ENCODE peak calls at places on chromosomes 11 and 22, in nine cellular contexts. P is ascending aorta, R is GM13977, K is lung, C is cardiac muscle cell, S is epithelial cell of esophagus, Q is tibial nerve, H is WTC11, F is uterus. W is an unnamed sample.

GRCh38 chr22:48157676-48158075 is 1395.2 kb downstream of the TBC1D22A start:
- DNase-seq in F (no peak), H (no peak), Q (no peak), C (no peak), K (no peak), R (no peak), P (peak), S (no peak), W (no peak)

GRCh38 chr11:83026229-83026628 is 45.5 kb downstream of the RAB30 start:
- DNase-seq in S (no peak), K (no peak), H (no peak), R (no peak), Q (no peak), P (no peak), F (no peak), C (no peak), W (no peak)

GRCh38 chr11:2443881-2444300 is 423 bp downstream of the TRPM5 start:
- DNase-seq in P (no peak), R (no peak), F (no peak), K (no peak), S (no peak), Q (no peak), C (no peak), H (no peak), W (peak)

GRCh38 chr22:20488946-20489345 is 6.6 kb downstream of the KLHL22 start:
- DNase-seq in S (no peak), F (no peak), R (no peak), K (no peak), Q (no peak), H (peak), P (no peak), C (no peak), W (no peak)

GRCh38 chr11:1384206-1384965 is 5.3 kb upstream of the BRSK2 start:
- DNase-seq in P (no peak), S (no peak), K (no peak), C (no peak), H (no peak), R (no peak), F (no peak), Q (no peak), W (no peak)

GRCh38 chr22:17164392-17165024 is 5.4 kb upstream of the HDHD5 start:
- DNase-seq in R (no peak), H (peak), Q (no peak), S (no peak), F (no peak), K (no peak), C (no peak), P (no peak), W (no peak)

GRCh38 chr11:14435717-14436116 is 63.9 kb downstream of the COPB1 start:
- DNase-seq in Q (no peak), C (no peak), F (no peak), K (no peak), P (no peak), S (no peak), H (no peak), R (no peak), W (no peak)

GRCh38 chr11:64490562-64491216 is 100.3 kb upstream of the SLC22A12 start:
- DNase-seq in S (no peak), H (no peak), K (no peak), R (no peak), P (no peak), Q (no peak), C (no peak), F (no peak), W (no peak)

GRCh38 chr22:27045103-27045940 is 387.9 kb downstream of the MIAT start:
- DNase-seq in Q (no peak), H (no peak), C (no peak), P (no peak), R (no peak), K (no peak), F (no peak), S (peak), W (no peak)

GRCh38 chr11:46471943-46472661 is 80.5 kb upstream of the CHRM4 start:
- DNase-seq in P (no peak), R (no peak), F (no peak), C (no peak), Q (no peak), K (no peak), H (no peak), S (no peak), W (no peak)

GRCh38 chr11:62792193-62792575 is 378 bp upstream of the TMEM223 start:
- DNase-seq in R (no peak), P (peak), C (peak), F (peak), S (no peak), Q (no peak), K (no peak), H (peak), W (no peak)
- TF ChIP-seq CTCF in R (no peak), P (no peak), C (no peak), F (no peak), S (no peak), Q (no peak), K (no peak), H (no peak), W (no peak)

DNA sequence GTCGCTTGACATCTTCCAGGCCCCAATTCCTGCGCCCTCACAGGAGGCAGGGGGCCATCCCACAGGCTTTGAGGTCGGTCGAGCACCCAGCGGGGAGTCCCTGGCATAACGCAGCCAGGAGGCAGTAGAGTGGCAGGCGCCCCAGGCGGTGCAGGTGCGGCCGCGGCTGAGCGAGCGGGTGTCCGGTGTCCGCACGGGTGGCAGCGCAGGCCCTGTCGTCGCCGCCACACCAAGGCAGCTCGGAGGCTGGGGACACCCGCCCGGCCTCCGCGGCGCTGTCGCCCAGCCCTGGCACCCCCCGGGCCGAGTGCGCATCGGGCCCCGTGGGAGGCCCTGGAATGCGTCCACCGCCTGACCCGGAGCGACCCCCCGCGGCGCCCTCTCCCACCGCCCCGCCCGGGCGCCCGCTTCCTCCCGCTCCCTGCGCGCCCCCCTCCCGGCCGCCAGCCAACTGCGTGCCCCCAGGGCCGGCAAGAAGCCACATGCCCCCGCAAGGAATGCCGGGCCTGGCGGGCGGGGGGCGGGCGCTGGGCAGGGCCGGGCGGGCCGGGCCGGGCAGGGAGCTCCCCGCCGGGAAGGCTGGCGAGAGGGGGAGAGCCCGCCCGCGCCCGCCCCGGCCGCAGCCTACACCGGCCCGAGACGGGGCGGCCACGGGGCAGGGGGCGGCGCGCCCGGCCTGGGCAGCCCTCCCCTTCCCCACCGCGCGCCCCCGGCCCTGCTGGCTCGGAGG is 33.9 kb downstream of the PRDM11 start:
- DNase-seq in C (peak), S (peak), K (peak), F (peak), Q (no peak), P (peak), H (peak), R (peak), W (peak)
- TF ChIP-seq CTCF in C (peak), S (peak), K (peak), F (peak), Q (peak), P (peak), H (no peak), R (no peak), W (no peak)

DNA sequence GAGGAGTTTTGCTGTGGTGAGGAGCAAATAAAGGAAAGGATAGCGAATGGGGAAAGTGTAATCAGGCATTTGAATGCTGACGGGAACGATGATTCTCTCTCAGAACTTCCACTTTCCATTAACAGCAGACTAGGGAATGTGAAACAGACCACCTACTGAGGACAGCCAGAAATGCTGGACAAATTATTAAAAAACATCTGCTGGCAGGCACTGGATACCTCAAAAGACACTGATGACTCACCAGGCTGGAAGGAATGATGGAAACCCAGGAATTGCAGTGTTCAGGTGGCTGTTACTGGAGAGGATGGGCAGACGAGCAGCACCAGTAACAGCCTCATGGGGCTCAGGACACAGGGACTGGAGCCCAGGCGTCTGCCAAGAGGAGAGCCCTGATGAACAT is 33.4 kb downstream of the PLA2G6 start:
- DNase-seq in H (no peak), F (no peak), S (peak), R (no peak), C (no peak), P (no peak), K (no peak), Q (no peak), W (no peak)
- TF ChIP-seq CTCF in H (no peak), F (no peak), S (no peak), R (no peak), C (no peak), P (no peak), K (no peak), Q (no peak), W (no peak)

DNA sequence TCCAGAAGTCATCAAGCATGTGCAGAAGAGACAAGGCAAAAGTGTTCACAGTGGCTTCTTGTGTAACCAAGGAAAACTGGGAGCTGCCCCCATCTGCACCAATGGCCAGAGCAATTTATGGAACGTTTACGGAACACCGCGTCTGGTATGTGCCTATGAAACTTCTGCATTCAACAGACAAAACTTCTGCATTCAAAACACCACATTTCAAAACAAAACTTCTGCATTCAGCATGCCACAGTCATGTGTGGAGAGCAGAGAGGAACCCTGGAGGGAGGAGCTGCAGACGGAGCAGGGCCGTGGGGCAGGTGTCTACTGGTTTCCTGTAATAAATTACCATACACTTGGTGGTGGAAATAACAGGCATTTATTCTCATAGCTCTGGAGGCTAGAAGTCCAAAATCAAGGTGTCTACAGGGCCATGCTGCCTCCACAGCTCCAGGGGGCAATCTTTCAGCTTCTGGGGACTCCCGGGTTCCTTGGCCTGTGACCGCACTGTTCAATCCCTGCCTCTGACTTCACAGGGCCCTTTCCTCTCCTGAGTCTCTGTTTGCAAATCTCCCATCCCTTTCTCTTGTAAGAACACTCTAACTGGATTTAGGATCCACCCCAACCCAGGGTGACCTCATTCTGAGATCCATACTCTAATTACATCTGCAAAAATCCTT is 32.2 kb downstream of the RPL3 start:
- DNase-seq in F (no peak), P (no peak), C (no peak), S (no peak), Q (no peak), H (no peak), K (no peak), R (peak), W (no peak)
- TF ChIP-seq CTCF in F (no peak), P (no peak), C (no peak), S (no peak), Q (no peak), H (no peak), K (no peak), R (peak), W (no peak)

GRCh38 chr22:39529487-39529851 is 3.1 kb downstream of the RPS19BP1 start:
- DNase-seq in S (no peak), Q (no peak), H (no peak), F (no peak), P (no peak), C (no peak), R (no peak), K (no peak), W (no peak)

GRCh38 chr22:39530136-39530535 is 2.4 kb downstream of the RPS19BP1 start:
- DNase-seq in Q (no peak), H (no peak), F (no peak), S (no peak), P (no peak), R (no peak), C (no peak), K (no peak), W (no peak)

GRCh38 chr22:39532215-39533071 is at the start of gene RPS19BP1:
- DNase-seq in Q (peak), R (peak), S (peak), K (peak), P (peak), H (peak), F (peak), C (peak), W (peak)

GRCh38 chr22:39528681-39529486 is 3.7 kb downstream of the RPS19BP1 start:
- DNase-seq in H (peak), C (peak), S (peak), K (peak), F (peak), P (peak), Q (peak), R (peak), W (peak)

GRCh38 chr22:39530692-39531331 is 1.7 kb downstream of the RPS19BP1 start:
- DNase-seq in R (no peak), C (peak), K (no peak), P (no peak), H (no peak), F (no peak), S (peak), Q (no peak), W (no peak)
- TF ChIP-seq CTCF in R (no peak), C (peak), K (no peak), P (peak), H (no peak), F (no peak), S (peak), Q (no peak), W (peak)

GRCh38 chr11:79160786-79161403 is 279.9 kb downstream of the TENM4 start:
- DNase-seq in C (peak), F (no peak), Q (no peak), K (no peak), H (no peak), P (no peak), R (no peak), S (peak), W (no peak)
- TF ChIP-seq CTCF in C (peak), F (no peak), Q (no peak), K (no peak), H (peak), P (no peak), R (peak), S (peak), W (no peak)

GRCh38 chr11:119055901-119056300 is 1.1 kb downstream of the HYOU1 start:
- DNase-seq in K (no peak), P (no peak), S (peak), R (no peak), Q (no peak), H (no peak), C (no peak), F (no peak), W (no peak)
- TF ChIP-seq CTCF in K (no peak), P (no peak), S (no peak), R (no peak), Q (no peak), H (no peak), C (no peak), F (no peak), W (no peak)

GRCh38 chr11:131886201-131886600 is 515.8 kb downstream of the NTM start:
- DNase-seq in H (no peak), F (no peak), S (peak), C (no peak), K (no peak), Q (no peak), R (no peak), P (no peak), W (no peak)

GRCh38 chr11:131893103-131893502 is 522.7 kb downstream of the NTM start:
- DNase-seq in R (peak), K (no peak), H (no peak), P (no peak), Q (no peak), S (no peak), F (no peak), C (no peak), W (no peak)

GRCh38 chr11:131889146-131889577 is 518.7 kb downstream of the NTM start:
- DNase-seq in C (peak), F (no peak), P (no peak), Q (no peak), R (no peak), K (no peak), S (no peak), H (no peak), W (peak)

GRCh38 chr11:131888230-131888826 is 517.9 kb downstream of the NTM start:
- DNase-seq in S (peak), H (no peak), R (no peak), F (no peak), C (no peak), P (no peak), Q (no peak), K (no peak), W (no peak)

GRCh38 chr11:131889760-131890620 is 519.6 kb downstream of the NTM start:
- DNase-seq in R (no peak), H (no peak), F (no peak), Q (no peak), S (no peak), K (no peak), P (no peak), C (peak), W (no peak)
- TF ChIP-seq CTCF in R (no peak), H (no peak), F (no peak), Q (no peak), S (no peak), K (no peak), P (no peak), C (no peak), W (no peak)

GRCh38 chr11:126791991-126792390 is 208.6 kb downstream of the KIRREL3 start:
- DNase-seq in S (no peak), H (no peak), R (no peak), P (no peak), F (no peak), K (no peak), C (no peak), Q (no peak), W (no peak)

GRCh38 chr11:126790550-126790981 is 210.0 kb downstream of the KIRREL3 start:
- DNase-seq in Q (no peak), R (no peak), C (no peak), H (peak), P (no peak), F (no peak), K (no peak), S (peak), W (no peak)

GRCh38 chr11:126793596-126793995 is 207.0 kb downstream of the KIRREL3 start:
- DNase-seq in R (no peak), Q (no peak), F (no peak), S (no peak), K (no peak), P (no peak), H (no peak), C (no peak), W (no peak)

GRCh38 chr11:126791446-126791845 is 209.1 kb downstream of the KIRREL3 start:
- DNase-seq in F (no peak), H (peak), K (no peak), P (no peak), C (no peak), S (no peak), Q (no peak), R (no peak), W (no peak)
- TF ChIP-seq CTCF in F (no peak), H (peak), K (no peak), P (no peak), C (no peak), S (no peak), Q (no peak), R (no peak), W (no peak)

W was measured in glutamatergic neuron.